ENCODE peak calls at places on chromosomes 4 and X, in four cellular contexts. One of them, this sample, is unnamed.

GRCh38 chr4:8198206-8198905 is 734 bp upstream of the SH3TC1 start:
- DNase-seq in right lobe of liver: peak
- DNase-seq in left lung: peak
- DNase-seq in astrocyte of the spinal cord: no peak
- DNase-seq in this sample: no peak

GRCh38 chrX:46279925-46280313 is 265.3 kb downstream of the ZNF674 start:
- DNase-seq in right lobe of liver: no peak
- DNase-seq in left lung: no peak
- DNase-seq in astrocyte of the spinal cord: no peak
- DNase-seq in this sample: no peak

GRCh38 chrX:110341189-110342035 is 17.2 kb upstream of the RTL9 start:
- DNase-seq in right lobe of liver: no peak
- DNase-seq in left lung: no peak
- DNase-seq in astrocyte of the spinal cord: peak
- DNase-seq in this sample: peak

GRCh38 chrX:20547649-20548051 is 280.9 kb upstream of the RPS6KA3 start:
- DNase-seq in astrocyte of the spinal cord: peak
- DNase-seq in left lung: no peak
- DNase-seq in right lobe of liver: peak
- DNase-seq in this sample: peak

GRCh38 chrX:21735753-21736127 is 22.2 kb downstream of the SMPX start:
- DNase-seq in left lung: no peak
- DNase-seq in right lobe of liver: no peak
- DNase-seq in astrocyte of the spinal cord: no peak
- DNase-seq in this sample: no peak

GRCh38 chrX:17597836-17598434 is 139.4 kb upstream of the SCML1 start:
- DNase-seq in astrocyte of the spinal cord: peak
- DNase-seq in right lobe of liver: peak
- DNase-seq in left lung: peak
- DNase-seq in this sample: peak

GRCh38 chrX:110145854-110146253 is 142.9 kb downstream of the TMEM164 start:
- DNase-seq in left lung: no peak
- DNase-seq in astrocyte of the spinal cord: peak
- DNase-seq in right lobe of liver: no peak
- DNase-seq in this sample: peak

GRCh38 chrX:24647257-24648058 is at the start of gene PCYT1B:
- DNase-seq in astrocyte of the spinal cord: peak
- DNase-seq in right lobe of liver: peak
- DNase-seq in left lung: peak
- DNase-seq in this sample: peak

GRCh38 chrX:125205084-125205917 is 114.4 kb upstream of the TEX13C start:
- DNase-seq in left lung: peak
- DNase-seq in right lobe of liver: peak
- DNase-seq in astrocyte of the spinal cord: peak
- DNase-seq in this sample: no peak

DNA sequence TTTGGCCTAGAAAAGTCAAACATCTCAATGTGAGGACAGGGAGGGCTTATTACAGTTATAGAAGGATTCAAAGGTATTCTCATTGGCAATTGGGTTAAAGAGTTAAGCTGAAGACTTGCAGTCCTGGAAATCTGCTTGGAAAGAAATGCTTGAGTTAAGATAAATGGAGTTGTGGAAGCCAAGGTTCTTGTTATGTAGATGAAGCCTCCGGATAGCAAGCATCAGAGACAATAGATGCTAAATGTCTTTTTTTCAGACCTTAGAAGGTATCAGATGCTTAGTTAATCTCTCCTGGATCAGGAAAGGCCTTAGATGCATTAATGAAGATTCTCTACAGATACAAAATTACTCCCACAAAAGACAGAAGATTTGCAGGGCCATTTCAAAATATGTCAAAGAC is 299.3 kb downstream of the CFAP47 start:
- DNase-seq in left lung: no peak
- DNase-seq in right lobe of liver: no peak
- DNase-seq in astrocyte of the spinal cord: no peak
- DNase-seq in this sample: no peak
- H3K4me3 ChIP-seq in left lung: no peak
- H3K4me3 ChIP-seq in right lobe of liver: no peak
- H3K4me3 ChIP-seq in astrocyte of the spinal cord: no peak
- H3K4me3 ChIP-seq in this sample: no peak

GRCh38 chr4:39700500-39700899 is 2.6 kb downstream of the UBE2K start:
- DNase-seq in astrocyte of the spinal cord: no peak
- DNase-seq in left lung: no peak
- DNase-seq in right lobe of liver: no peak
- DNase-seq in this sample: no peak
- H3K4me3 ChIP-seq in astrocyte of the spinal cord: peak
- H3K4me3 ChIP-seq in left lung: peak
- H3K4me3 ChIP-seq in right lobe of liver: peak
- H3K4me3 ChIP-seq in this sample: no peak

GRCh38 chr4:40199999-40200880 is 3.4 kb downstream of the RHOH start:
- DNase-seq in right lobe of liver: no peak
- DNase-seq in left lung: peak
- DNase-seq in astrocyte of the spinal cord: peak
- DNase-seq in this sample: no peak

GRCh38 chr4:40201898-40202297 is 5.1 kb downstream of the RHOH start:
- DNase-seq in astrocyte of the spinal cord: no peak
- DNase-seq in left lung: no peak
- DNase-seq in right lobe of liver: no peak
- DNase-seq in this sample: no peak

GRCh38 chr4:40204507-40205258 is 7.9 kb downstream of the RHOH start:
- DNase-seq in right lobe of liver: no peak
- DNase-seq in left lung: no peak
- DNase-seq in astrocyte of the spinal cord: no peak
- DNase-seq in this sample: no peak

GRCh38 chr4:40200881-40201797 is 4.3 kb downstream of the RHOH start:
- DNase-seq in right lobe of liver: no peak
- DNase-seq in astrocyte of the spinal cord: no peak
- DNase-seq in left lung: no peak
- DNase-seq in this sample: no peak

DNA sequence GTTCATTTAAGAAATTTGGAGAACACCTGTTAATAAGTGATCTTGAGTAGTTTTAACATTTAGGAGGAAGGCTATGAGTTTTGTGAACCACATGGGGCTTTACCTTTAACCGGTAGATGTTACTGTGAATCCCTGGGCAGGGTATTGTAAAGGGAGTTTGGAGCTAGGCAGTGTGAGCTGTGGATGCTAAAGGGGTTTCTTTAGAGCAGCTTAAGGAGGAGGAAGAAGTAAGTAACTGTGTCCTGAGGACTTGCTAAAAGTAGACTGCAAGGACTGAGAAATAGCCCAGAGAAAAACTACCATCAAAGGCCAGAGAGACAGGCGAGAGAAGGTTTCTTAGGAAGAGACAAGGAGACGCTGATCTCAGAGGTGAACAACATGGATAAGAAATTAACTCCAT is 5.6 kb downstream of the RHOH start:
- DNase-seq in astrocyte of the spinal cord: no peak
- DNase-seq in left lung: no peak
- DNase-seq in right lobe of liver: no peak
- DNase-seq in this sample: no peak
- H3K4me3 ChIP-seq in astrocyte of the spinal cord: no peak
- H3K4me3 ChIP-seq in left lung: no peak
- H3K4me3 ChIP-seq in right lobe of liver: no peak
- H3K4me3 ChIP-seq in this sample: no peak

DNA sequence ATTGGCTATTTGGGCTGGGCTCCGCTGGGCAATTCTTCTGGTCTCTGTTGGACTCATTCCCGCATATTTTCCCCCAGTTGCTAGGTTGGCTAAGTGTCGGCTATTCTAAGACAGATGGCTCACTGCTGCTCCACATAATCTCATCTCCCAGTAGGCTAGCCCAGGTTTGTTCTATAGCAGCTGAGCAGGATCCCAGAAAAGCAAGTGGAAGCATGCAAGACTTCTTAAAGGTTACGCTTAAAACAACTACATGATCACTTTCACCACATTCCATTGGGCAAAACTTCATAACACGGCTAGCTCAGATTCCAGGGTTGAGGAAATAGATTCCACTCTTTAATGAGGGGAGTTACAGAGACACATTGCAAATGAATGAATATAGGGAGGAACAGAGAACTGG is 12.9 kb upstream of the RAB33B start:
- DNase-seq in left lung: no peak
- DNase-seq in right lobe of liver: no peak
- DNase-seq in astrocyte of the spinal cord: no peak
- DNase-seq in this sample: no peak
- H3K4me3 ChIP-seq in left lung: no peak
- H3K4me3 ChIP-seq in right lobe of liver: no peak
- H3K4me3 ChIP-seq in astrocyte of the spinal cord: no peak
- H3K4me3 ChIP-seq in this sample: no peak

GRCh38 chr4:54764501-54764900 is 106.7 kb downstream of the KIT start:
- DNase-seq in astrocyte of the spinal cord: no peak
- DNase-seq in left lung: no peak
- DNase-seq in right lobe of liver: no peak
- DNase-seq in this sample: no peak
- H3K4me3 ChIP-seq in astrocyte of the spinal cord: no peak
- H3K4me3 ChIP-seq in left lung: no peak
- H3K4me3 ChIP-seq in right lobe of liver: no peak
- H3K4me3 ChIP-seq in this sample: no peak

GRCh38 chrX:102746134-102746584 is 25.6 kb downstream of the GPRASP3 start:
- DNase-seq in astrocyte of the spinal cord: peak
- DNase-seq in left lung: peak
- DNase-seq in right lobe of liver: peak
- DNase-seq in this sample: peak
- H3K4me3 ChIP-seq in astrocyte of the spinal cord: peak
- H3K4me3 ChIP-seq in left lung: peak
- H3K4me3 ChIP-seq in right lobe of liver: peak
- H3K4me3 ChIP-seq in this sample: peak